ENCODE peak calls at places on chromosome 17, in six cellular contexts. L is skeletal muscle cell; J is Caki2; X is NCI-H460; G is stimulated activated CD8-positive, alpha-beta memory T cell treated with anti-CD3 and anti-CD28 coated beads, Interleukin-7, amount 100 ng/mL, for 1 hour; R is activated T-helper 1 cell treated with anti-CD3 and anti-CD28 coated beads, Interleukin-2, amount 50 U/mL, for 16 hours. K is an unnamed sample.

GRCh38 chr17:40317345-40317873 is 8.4 kb downstream of the RARA start:
- DNase-seq in J (peak; percentile 70), X (peak; percentile 68), G (no peak), R (no peak), L (no peak), K (no peak)

GRCh38 chr17:59439261-59439660 is 107.8 kb downstream of the YPEL2 start:
- DNase-seq in J (peak; percentile 39), G (no peak), X (no peak), R (no peak), L (no peak), K (no peak)

GRCh38 chr17:29640413-29640812 is 17.7 kb upstream of the CORO6 start:
- DNase-seq in G (no peak), R (no peak), X (no peak), L (peak; percentile 69), J (peak; percentile 61), K (no peak)

GRCh38 chr17:39730095-39730921 is at the start of gene MIEN1:
- DNase-seq in G (peak; percentile 91), R (peak; percentile 92), X (peak; percentile 85), J (peak; percentile 85), L (no peak), K (peak; percentile 89)

GRCh38 chr17:77531002-77531401 is 390.2 kb downstream of the SEC14L1 start:
- DNase-seq in R (no peak), X (no peak), G (no peak), J (no peak), L (no peak), K (no peak)

GRCh38 chr17:82299452-82299851 is 18.0 kb downstream of the CD7 start:
- DNase-seq in L (no peak), G (no peak), J (no peak), X (no peak), R (no peak), K (no peak)

GRCh38 chr17:44121206-44121605 is 2.2 kb downstream of the HDAC5 start:
- DNase-seq in L (no peak), R (no peak), J (no peak), G (no peak), X (no peak), K (no peak)

GRCh38 chr17:17297217-17297616 is 6.0 kb upstream of the NT5M start:
- DNase-seq in L (peak; percentile 39), X (no peak), R (no peak), J (no peak), G (no peak), K (no peak)

GRCh38 chr17:74217036-74217725 is 3.8 kb downstream of the TTYH2 start:
- DNase-seq in L (no peak), J (no peak), X (no peak), R (no peak), G (no peak), K (no peak)

GRCh38 chr17:43449470-43450202 is 34.1 kb upstream of the DHX8 start:
- DNase-seq in G (no peak), R (no peak), X (no peak), L (no peak), J (peak; percentile 83), K (no peak)

GRCh38 chr17:69560987-69561441 is 146.5 kb downstream of the MAP2K6 start:
- DNase-seq in J (no peak), G (no peak), R (no peak), L (no peak), X (peak; percentile 61), K (no peak)

GRCh38 chr17:58338907-58339774 is 10.5 kb upstream of the TSPOAP1 start:
- DNase-seq in X (no peak), G (no peak), J (no peak), L (peak; percentile 62), R (no peak), K (no peak)

GRCh38 chr17:78748730-78749317 is 33.2 kb downstream of the CYTH1 start:
- DNase-seq in J (no peak), L (no peak), R (peak; percentile 64), G (peak; percentile 60), X (no peak), K (peak; percentile 49)

GRCh38 chr17:60851181-60851580 is 173.5 kb downstream of the BCAS3 start:
- DNase-seq in G (no peak), J (no peak), X (no peak), R (no peak), L (no peak), K (no peak)

GRCh38 chr17:28963212-28963611 is 11.9 kb upstream of the PHF12 start:
- DNase-seq in G (no peak), X (no peak), L (no peak), J (no peak), R (no peak), K (no peak)

GRCh38 chr17:67819722-67820121 is 5.6 kb upstream of the BPTF start:
- DNase-seq in L (no peak), G (no peak), X (no peak), R (no peak), J (no peak), K (no peak)

GRCh38 chr17:50346313-50347086 is 574 bp downstream of the XYLT2 start:
- DNase-seq in X (peak; percentile 18), J (no peak), R (peak; percentile 33), G (no peak), L (no peak), K (peak; percentile 13)

GRCh38 chr17:60671482-60671881 is 6.2 kb upstream of the BCAS3 start:
- DNase-seq in G (no peak), X (no peak), L (no peak), J (no peak), R (no peak), K (no peak)

GRCh38 chr17:17514993-17515920 is 19.1 kb upstream of the RASD1 start:
- DNase-seq in G (no peak), J (no peak), X (no peak), L (peak; percentile 92), R (no peak), K (no peak)

GRCh38 chr17:19250421-19251141 is 13.4 kb downstream of the EPN2 start:
- DNase-seq in R (no peak), G (no peak), J (no peak), X (no peak), L (no peak), K (no peak)

GRCh38 chr17:58504826-58505351 is 9.5 kb downstream of the MTMR4 start:
- DNase-seq in J (no peak), L (no peak), R (no peak), X (no peak), G (no peak), K (no peak)

GRCh38 chr17:71423871-71424546 is 696.8 kb upstream of the SOX9 start:
- DNase-seq in R (no peak), J (peak; percentile 89), G (no peak), L (no peak), X (no peak), K (no peak)

GRCh38 chr17:43543771-43544575 is 2.2 kb downstream of the ETV4 start:
- DNase-seq in G (no peak), J (no peak), X (no peak), R (no peak), L (no peak), K (no peak)

GRCh38 chr17:38673714-38674012 is 1.1 kb downstream of the EPOP start:
- DNase-seq in L (no peak), R (no peak), G (no peak), X (no peak), J (no peak), K (no peak)

GRCh38 chr17:46832945-46833839 is 14.7 kb upstream of the WNT3 start:
- DNase-seq in G (no peak), L (peak; percentile 49), X (no peak), R (no peak), J (peak; percentile 15), K (no peak)

GRCh38 chr17:27563532-27563931 is 67.5 kb upstream of the LGALS9 start:
- DNase-seq in G (no peak), J (no peak), R (no peak), L (no peak), X (no peak), K (no peak)

GRCh38 chr17:19977360-19978205 is at the start of gene AKAP10:
- DNase-seq in L (peak; percentile 36), X (peak; percentile 84), G (peak; percentile 87), J (peak; percentile 74), R (peak; percentile 88), K (peak; percentile 87)

GRCh38 chr17:79752175-79752574 is 21.4 kb downstream of the ENPP7 start:
- DNase-seq in R (no peak), J (no peak), G (no peak), X (no peak), L (no peak), K (no peak)

GRCh38 chr17:39122982-39123381 is 28.5 kb downstream of the PLXDC1 start:
- DNase-seq in L (no peak), J (no peak), G (no peak), R (no peak), X (no peak), K (no peak)

GRCh38 chr17:81025756-81026155 is 9.2 kb upstream of the BAIAP2 start:
- DNase-seq in L (no peak), X (no peak), J (no peak), R (no peak), G (no peak), K (no peak)

GRCh38 chr17:62008294-62008693 is 56.8 kb downstream of the MED13 start:
- DNase-seq in J (no peak), R (no peak), L (no peak), G (no peak), X (no peak), K (no peak)

GRCh38 chr17:1907818-1908698 is 78.3 kb downstream of the RPA1 start:
- DNase-seq in J (no peak), G (no peak), X (no peak), R (no peak), L (no peak), K (no peak)

GRCh38 chr17:38550661-38551060 is 55.1 kb downstream of the SRCIN1 start:
- DNase-seq in L (no peak), X (no peak), G (no peak), R (no peak), J (no peak), K (no peak)

GRCh38 chr17:67931227-67931626 is 65.0 kb downstream of the C17orf58 start:
- DNase-seq in R (no peak), J (no peak), L (no peak), X (no peak), G (no peak), K (no peak)

GRCh38 chr17:74569392-74570003 is 2.2 kb upstream of the CD300H start:
- DNase-seq in R (no peak), L (peak; percentile 56), G (no peak), J (peak; percentile 97), X (peak; percentile 96), K (no peak)

GRCh38 chr17:75877752-75878173 is 618 bp downstream of the TRIM47 start:
- DNase-seq in L (no peak), R (peak; percentile 63), G (peak; percentile 40), J (peak; percentile 82), X (peak; percentile 69), K (peak; percentile 45)

K was measured in activated CD8-positive, alpha-beta memory T cell treated with anti-CD3 and anti-CD28 coated beads for 4 hours.